ENCODE peak calls at places on chromosome 7, in four cellular contexts. R is A549, X is K562, V is H1. N is an unnamed sample.

GRCh38 chr7:95335093-95335492 is 10.8 kb upstream of the PON1 start:
- DNase-seq in V (no peak), X (no peak), R (no peak), N (no peak)

GRCh38 chr7:507623-508305 is 11.9 kb downstream of the PDGFA start:
- DNase-seq in R (no peak), X (no peak), V (no peak), N (no peak)

GRCh38 chr7:83947260-83947659 is 247.3 kb downstream of the SEMA3A start:
- DNase-seq in V (no peak), X (peak), R (peak), N (peak)

GRCh38 chr7:24668922-24669635 is 88.2 kb downstream of the GSDME start:
- DNase-seq in R (no peak), X (no peak), V (no peak), N (no peak)

GRCh38 chr7:114033475-114033874 is 114.7 kb upstream of the PPP1R3A start:
- DNase-seq in X (no peak), V (no peak), R (no peak), N (no peak)

GRCh38 chr7:21426286-21426957 is 1.5 kb upstream of the SP4 start:
- DNase-seq in V (no peak), R (peak), X (no peak), N (peak)

GRCh38 chr7:89554209-89554608 is 600.1 kb upstream of the STEAP1 start:
- DNase-seq in R (no peak), X (no peak), V (no peak), N (no peak)

GRCh38 chr7:112131016-112131415 is 75.2 kb downstream of the DOCK4 start:
- DNase-seq in R (no peak), V (no peak), X (no peak), N (no peak)

GRCh38 chr7:137345799-137346449 is 2.4 kb upstream of the PTN start:
- DNase-seq in X (peak), R (no peak), V (no peak), N (no peak)

GRCh38 chr7:41731486-41732278 is 28.8 kb upstream of the INHBA start:
- DNase-seq in V (no peak), X (no peak), R (no peak), N (no peak)

GRCh38 chr7:75064801-75065200 is 8.8 kb downstream of the RCC1L start:
- DNase-seq in X (no peak), R (no peak), V (no peak), N (no peak)

GRCh38 chr7:20351901-20352300 is 21.2 kb downstream of the ITGB8 start:
- DNase-seq in R (no peak), V (no peak), X (no peak), N (no peak)

GRCh38 chr7:101717986-101718746 is 89.1 kb upstream of the MYL10 start:
- DNase-seq in R (no peak), X (no peak), V (no peak), N (peak)

GRCh38 chr7:149569025-149569725 is 71.6 kb upstream of the ZNF746 start:
- DNase-seq in R (no peak), V (peak), X (no peak), N (no peak)

GRCh38 chr7:48847896-48848295 is 76.5 kb upstream of the CDC14C start:
- DNase-seq in R (no peak), V (no peak), X (no peak), N (no peak)

GRCh38 chr7:138472292-138473079 is 12.4 kb downstream of the TRIM24 start:
- DNase-seq in X (no peak), V (no peak), R (no peak), N (peak)

GRCh38 chr7:117019786-117020604 is 66.7 kb downstream of the ST7 start:
- DNase-seq in V (peak), X (peak), R (peak), N (no peak)

GRCh38 chr7:104805449-104806317 is 208.3 kb upstream of the KMT2E start:
- DNase-seq in V (no peak), X (no peak), R (no peak), N (no peak)

GRCh38 chr7:22083711-22084289 is 138.1 kb upstream of the CDCA7L start:
- DNase-seq in R (no peak), V (no peak), X (no peak), N (no peak)

GRCh38 chr7:97845622-97846203 is 26.5 kb downstream of the ASNS start:
- DNase-seq in X (peak), R (peak), V (no peak), N (peak)

GRCh38 chr7:83410989-83411591 is 237.8 kb downstream of the SEMA3E start:
- DNase-seq in X (peak), R (peak), V (no peak), N (peak)

GRCh38 chr7:115135769-115136410 is 214.0 kb downstream of the MDFIC start:
- DNase-seq in V (no peak), X (no peak), R (no peak), N (peak)

GRCh38 chr7:132377703-132378584 is 198.3 kb downstream of the PLXNA4 start:
- DNase-seq in R (no peak), X (no peak), V (no peak), N (no peak)

GRCh38 chr7:54788664-54789063 is 29.7 kb upstream of the SEC61G start:
- DNase-seq in V (no peak), X (peak), R (peak), N (peak)

GRCh38 chr7:98278936-98279335 is 2.5 kb upstream of the BRI3 start:
- DNase-seq in R (no peak), X (no peak), V (no peak), N (no peak)

GRCh38 chr7:96241834-96242233 is 80.1 kb downstream of the SLC25A13 start:
- DNase-seq in R (no peak), V (no peak), X (peak), N (no peak)

GRCh38 chr7:55534262-55534915 is 37.9 kb downstream of the VOPP1 start:
- DNase-seq in R (no peak), V (no peak), X (no peak), N (peak)

GRCh38 chr7:78018541-78019456 is 220.2 kb downstream of the PHTF2 start:
- DNase-seq in X (peak), V (peak), R (peak), N (no peak)

GRCh38 chr7:16929146-16929762 is 47.5 kb upstream of the AGR3 start:
- DNase-seq in X (no peak), R (no peak), V (no peak), N (no peak)

GRCh38 chr7:143015102-143015501 is 11.8 kb downstream of the OR9A2 start:
- DNase-seq in R (no peak), X (no peak), V (no peak), N (no peak)

GRCh38 chr7:18623389-18623788 is 127.8 kb downstream of the HDAC9 start:
- DNase-seq in X (no peak), V (no peak), R (no peak), N (no peak)

DNA sequence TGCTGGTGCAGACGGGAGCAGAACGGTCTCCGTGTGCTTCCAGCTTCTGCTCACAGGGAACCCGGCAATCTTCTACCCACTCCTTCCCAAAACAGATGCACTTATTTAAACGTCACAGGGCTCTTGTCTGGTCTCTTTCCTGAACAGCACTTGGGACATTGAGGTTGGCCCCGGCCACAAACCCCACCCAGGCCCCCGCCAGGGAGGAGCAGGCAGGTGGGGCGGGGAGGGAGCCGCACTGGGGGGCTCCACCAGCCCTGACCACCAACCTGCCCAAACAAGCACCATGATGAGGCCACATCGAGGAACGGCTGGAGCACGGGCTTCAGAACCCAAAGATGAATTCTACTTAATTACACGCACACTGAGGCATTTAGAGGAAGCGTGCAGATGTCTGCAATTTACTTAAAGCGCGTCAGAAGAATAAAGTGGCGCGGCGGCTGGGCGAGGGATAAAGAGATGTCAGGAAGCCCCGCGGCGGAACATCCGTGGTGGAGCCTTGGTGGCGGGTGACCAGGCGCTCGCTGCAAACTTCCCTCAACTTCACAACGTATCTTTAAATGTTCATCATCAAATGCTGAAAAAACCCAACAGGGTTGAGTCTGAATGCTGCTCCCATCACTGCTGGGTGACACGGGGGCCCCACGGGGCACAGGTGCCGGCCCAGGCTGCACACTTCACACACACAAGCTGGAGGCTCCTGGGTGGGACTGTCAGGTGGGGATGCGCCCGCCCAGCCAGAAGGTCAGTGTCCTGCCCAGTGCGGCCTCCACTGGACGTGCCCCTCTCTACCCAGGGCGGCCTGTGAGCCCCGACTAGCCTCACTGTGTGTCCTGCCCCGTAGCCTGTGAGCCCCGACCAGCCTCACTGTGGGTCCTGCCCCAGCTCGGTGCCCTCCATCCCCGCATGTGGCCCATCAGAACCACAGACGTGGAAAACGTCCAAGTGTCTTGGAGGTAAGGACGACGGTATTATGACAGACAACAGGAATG is 279.2 kb downstream of the MAD1L1 start:
- DNase-seq in V (no peak), X (no peak), R (no peak), N (no peak)
- TF ChIP-seq EP300 in V (no peak), X (no peak), R (no peak), N (no peak)

GRCh38 chr7:155864271-155864985 is 52.2 kb upstream of the SHH start:
- DNase-seq in R (no peak), X (no peak), V (peak), N (no peak)
- TF ChIP-seq JUN in R (no peak), X (no peak), V (no peak), N (no peak)

GRCh38 chr7:32872421-32872820 is 19.1 kb downstream of the KBTBD2 start:
- DNase-seq in V (no peak), R (no peak), X (no peak), N (no peak)
- TF ChIP-seq EP300 in V (no peak), R (no peak), X (no peak), N (no peak)

GRCh38 chr7:7653568-7654187 is 13.1 kb downstream of the UMAD1 start:
- DNase-seq in X (peak), R (peak), V (peak), N (no peak)
- TF ChIP-seq JUN in X (no peak), R (no peak), V (no peak), N (no peak)

GRCh38 chr7:134826105-134826504 is 46.7 kb downstream of the CALD1 start:
- DNase-seq in X (no peak), R (no peak), V (no peak), N (no peak)

GRCh38 chr7:134829381-134829986 is 50.0 kb downstream of the CALD1 start:
- DNase-seq in V (no peak), X (no peak), R (no peak), N (no peak)

GRCh38 chr7:134828361-134828760 is 48.9 kb downstream of the CALD1 start:
- DNase-seq in V (no peak), R (no peak), X (no peak), N (no peak)

GRCh38 chr7:134827436-134827835 is 48.0 kb downstream of the CALD1 start:
- DNase-seq in R (no peak), X (no peak), V (no peak), N (no peak)

DNA sequence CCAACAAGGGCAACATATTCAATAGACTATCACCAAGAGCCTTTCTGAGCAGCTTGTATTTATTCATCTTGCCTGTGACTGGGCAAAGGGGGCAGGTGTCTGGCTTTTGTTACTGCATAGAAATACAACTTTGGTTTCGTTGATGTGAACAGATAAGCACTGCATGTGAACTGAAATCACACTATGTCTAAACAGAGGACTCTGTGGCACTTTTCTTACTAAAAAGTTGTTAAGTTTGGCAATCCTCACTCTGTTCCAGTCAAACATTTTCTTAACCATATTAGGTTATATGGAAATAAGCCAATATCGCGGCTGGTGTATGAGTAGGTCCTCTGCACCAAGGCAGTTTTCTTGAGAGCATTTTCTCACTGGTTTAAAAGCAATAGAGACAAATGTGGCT is 48.5 kb downstream of the CALD1 start:
- DNase-seq in R (no peak), V (no peak), X (no peak), N (no peak)
- TF ChIP-seq EP300 in R (no peak), V (no peak), X (no peak), N (no peak)